ENCODE peak calls at places on chromosomes 11 and 22, in four cellular contexts. R, Z, Q and M are unnamed samples.

GRCh38 chr11:118604566-118604965 is 2.8 kb upstream of the PHLDB1 start:
- DNase-seq in Z (no peak), Q (no peak), R (no peak), M (no peak)

GRCh38 chr22:17587631-17588030 is 24.3 kb downstream of the SLC25A18 start:
- DNase-seq in Z (no peak), R (no peak), Q (no peak), M (no peak)

GRCh38 chr11:10117709-10118341 is 176.2 kb downstream of the SBF2 start:
- DNase-seq in Z (peak; percentile 77), Q (no peak), R (no peak), M (no peak)

GRCh38 chr22:46583571-46583970 is 36.6 kb upstream of the GRAMD4 start:
- DNase-seq in Z (no peak), Q (no peak), R (peak; percentile 3), M (peak; percentile 41)

GRCh38 chr11:63709336-63709735 is 28.0 kb downstream of the RTN3 start:
- DNase-seq in R (no peak), Z (peak; percentile 14), Q (no peak), M (no peak)

GRCh38 chr11:78097666-78098385 is 18.2 kb upstream of the NDUFC2 start:
- DNase-seq in R (no peak), Q (no peak), Z (no peak), M (no peak)

GRCh38 chr11:111765320-111765983 is 737 bp downstream of the PPP2R1B start:
- DNase-seq in Q (no peak), R (no peak), Z (peak; percentile 60), M (peak; percentile 77)

GRCh38 chr11:30717621-30718020 is 131.5 kb upstream of the MPPED2 start:
- DNase-seq in Z (no peak), Q (no peak), R (no peak), M (no peak)

GRCh38 chr11:12764187-12764914 is 90.1 kb downstream of the TEAD1 start:
- DNase-seq in Q (no peak), Z (no peak), R (no peak), M (no peak)

GRCh38 chr11:33920838-33921613 is 29.1 kb upstream of the LMO2 start:
- DNase-seq in Z (peak; percentile 44), Q (no peak), R (no peak), M (no peak)

GRCh38 chr11:69636512-69636866 is 4.5 kb upstream of the CCND1 start:
- DNase-seq in R (peak; percentile 80), Z (peak; percentile 94), Q (no peak), M (peak; percentile 45)

GRCh38 chr11:133950874-133951483 is 5.8 kb downstream of the IGSF9B start:
- DNase-seq in R (no peak), Q (no peak), Z (no peak), M (no peak)

GRCh38 chr11:128939591-128939990 is 3.1 kb downstream of the TP53AIP1 start:
- DNase-seq in Z (peak; percentile 35), R (no peak), Q (no peak), M (no peak)

GRCh38 chr11:128937480-128937879 is 5.2 kb downstream of the TP53AIP1 start:
- DNase-seq in R (no peak), Z (no peak), Q (no peak), M (no peak)

GRCh38 chr11:128936546-128937275 is 6.0 kb downstream of the TP53AIP1 start:
- DNase-seq in R (peak; percentile 52), Q (no peak), Z (no peak), M (no peak)

GRCh38 chr11:128940156-128940555 is 2.5 kb downstream of the TP53AIP1 start:
- DNase-seq in R (no peak), Z (no peak), Q (no peak), M (no peak)

DNA sequence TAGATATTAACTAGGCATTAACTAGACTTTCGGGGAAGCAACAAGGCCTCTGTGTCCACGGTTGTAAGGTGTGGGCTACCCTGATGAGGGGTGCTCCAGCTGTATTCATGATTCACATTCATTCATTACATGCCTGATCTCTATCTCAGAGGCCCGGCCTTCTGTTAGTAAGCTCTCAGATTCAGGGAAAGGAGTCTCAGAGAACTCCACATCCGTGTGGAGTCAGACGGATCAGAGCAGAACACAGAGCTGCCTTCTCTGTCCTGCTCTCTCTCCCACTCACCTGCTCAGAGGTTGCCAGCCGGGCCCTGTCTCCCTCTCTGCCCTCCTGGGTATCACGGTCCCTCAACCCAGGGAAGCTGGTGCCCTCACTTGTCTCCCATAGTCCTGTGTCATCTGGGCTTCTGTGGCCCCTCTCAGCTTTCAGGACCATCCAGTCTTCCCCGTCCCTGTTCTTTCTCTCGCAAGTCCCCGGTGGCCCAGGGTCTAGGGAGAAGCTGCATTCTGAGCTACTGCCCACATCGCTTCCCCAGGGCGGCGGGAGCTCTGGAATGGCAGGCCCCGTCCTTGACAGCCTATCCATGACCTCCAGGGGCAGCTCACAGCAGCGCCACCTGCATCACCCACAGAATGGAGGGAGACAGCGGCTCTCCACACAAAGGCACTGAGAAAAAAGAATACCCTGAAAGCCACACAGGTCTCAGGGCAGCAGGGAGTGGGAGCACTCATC is 4.3 kb downstream of the TP53AIP1 start:
- DNase-seq in Q (no peak), Z (no peak), R (no peak), M (no peak)
- H3K36me3 ChIP-seq in Q (no peaks in the 10 kb centered on the region), Z (no peaks in the 10 kb centered on the region), R (no peaks in the 10 kb centered on the region), M (no peaks in the 10 kb centered on the region)

GRCh38 chr11:85961130-85961529 is 105.9 kb downstream of the CCDC83 start:
- DNase-seq in R (no peak), Q (no peak), Z (no peak), M (no peak)

GRCh38 chr11:85965202-85965601 is 103.7 kb downstream of the PICALM start:
- DNase-seq in Q (no peak), Z (peak; percentile 79), R (no peak), M (no peak)

GRCh38 chr11:85955531-85955930 is 100.3 kb downstream of the CCDC83 start:
- DNase-seq in R (peak; percentile 39), Q (no peak), Z (peak; percentile 84), M (no peak)

GRCh38 chr11:85961930-85962363 is 106.8 kb downstream of the CCDC83 start:
- DNase-seq in Q (no peak), R (no peak), Z (no peak), M (no peak)

DNA sequence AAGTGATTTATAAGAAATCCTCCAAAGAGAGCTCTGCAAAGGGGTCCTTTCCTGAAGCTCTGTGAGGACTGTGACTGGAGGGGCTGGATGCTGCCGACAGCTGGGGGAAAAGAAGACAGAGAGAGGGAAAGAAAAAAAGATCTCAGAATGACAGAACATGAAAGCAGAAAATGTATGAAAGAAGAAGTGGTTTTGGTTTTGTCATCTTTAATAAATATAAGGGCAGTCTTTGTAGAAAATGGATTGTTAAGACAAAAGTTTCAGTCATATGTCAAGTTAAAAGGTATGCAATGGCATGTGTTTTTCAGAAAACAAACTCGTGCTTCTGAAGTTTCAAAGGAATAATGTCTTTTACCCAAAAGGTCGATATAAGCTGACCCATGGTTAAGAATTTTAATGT is 105.5 kb downstream of the CCDC83 start:
- DNase-seq in Q (no peak), Z (no peak), R (no peak), M (no peak)
- H3K36me3 ChIP-seq in Q (peaks cover 43% of the 10 kb centered on the region), Z (peaks cover 69% of the 10 kb centered on the region), R (peaks cover 35% of the 10 kb centered on the region), M (peaks cover 30% of the 10 kb centered on the region)

GRCh38 chr22:25814685-25815084 is 72.7 kb downstream of the MYO18B start:
- DNase-seq in R (no peak), Q (no peak), Z (no peak), M (no peak)
- H3K36me3 ChIP-seq in R (no peaks in the 10 kb centered on the region), Q (no peaks in the 10 kb centered on the region), Z (no peaks in the 10 kb centered on the region), M (no peaks in the 10 kb centered on the region)

GRCh38 chr22:23812378-23812777 is 25.6 kb downstream of the SMARCB1 start:
- DNase-seq in R (no peak), Z (no peak), Q (no peak), M (no peak)
- H3K36me3 ChIP-seq in R (peaks cover 26% of the 10 kb centered on the region), Z (peaks cover 16% of the 10 kb centered on the region), Q (peaks cover 17% of the 10 kb centered on the region), M (no peaks in the 10 kb centered on the region)

DNA sequence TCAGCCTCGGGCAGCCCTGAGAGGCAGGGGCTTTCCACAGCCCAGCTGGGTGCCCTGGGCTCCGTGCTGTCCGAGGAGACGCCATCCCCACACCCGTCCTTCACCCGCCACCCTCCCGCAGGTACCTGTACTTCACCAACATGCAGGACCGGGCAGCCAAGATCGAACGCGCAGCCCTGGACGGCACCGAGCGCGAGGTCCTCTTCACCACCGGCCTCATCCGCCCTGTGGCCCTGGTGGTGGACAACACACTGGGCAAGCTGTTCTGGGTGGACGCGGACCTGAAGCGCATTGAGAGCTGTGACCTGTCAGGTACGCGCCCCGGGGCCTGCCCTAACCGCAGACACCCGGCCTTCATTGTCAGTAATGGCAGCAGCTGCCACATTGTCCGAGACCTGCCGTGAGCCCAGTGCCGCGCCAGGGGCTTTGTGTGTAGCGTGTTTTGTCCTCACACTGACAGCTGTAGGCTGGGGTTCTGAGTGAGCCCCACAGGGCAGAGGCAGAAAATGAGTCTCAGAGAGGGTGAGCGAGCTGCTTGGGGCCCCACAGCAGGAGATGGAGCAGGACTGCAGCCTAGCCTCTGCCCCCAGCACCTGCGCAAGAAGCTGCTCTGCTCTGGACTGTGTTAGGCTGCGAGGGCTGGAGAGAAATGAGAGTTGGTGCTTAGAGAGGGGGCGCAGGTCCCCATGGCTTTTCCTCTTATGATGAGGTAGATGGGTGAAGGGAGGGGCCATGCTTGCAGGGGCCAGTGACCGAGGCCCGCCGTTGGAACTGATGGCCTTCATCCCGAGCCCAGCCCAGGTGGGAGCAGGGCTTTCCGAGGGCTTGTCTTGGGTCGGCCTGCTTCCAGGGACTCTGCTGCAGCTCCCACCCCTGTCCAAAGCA is 35.3 kb upstream of the PPP6R3 start:
- DNase-seq in R (no peak), Q (no peak), Z (no peak), M (no peak)
- H3K36me3 ChIP-seq in R (peaks cover 55% of the 10 kb centered on the region), Q (no peaks in the 10 kb centered on the region), Z (no peaks in the 10 kb centered on the region), M (peaks cover 10% of the 10 kb centered on the region)

DNA sequence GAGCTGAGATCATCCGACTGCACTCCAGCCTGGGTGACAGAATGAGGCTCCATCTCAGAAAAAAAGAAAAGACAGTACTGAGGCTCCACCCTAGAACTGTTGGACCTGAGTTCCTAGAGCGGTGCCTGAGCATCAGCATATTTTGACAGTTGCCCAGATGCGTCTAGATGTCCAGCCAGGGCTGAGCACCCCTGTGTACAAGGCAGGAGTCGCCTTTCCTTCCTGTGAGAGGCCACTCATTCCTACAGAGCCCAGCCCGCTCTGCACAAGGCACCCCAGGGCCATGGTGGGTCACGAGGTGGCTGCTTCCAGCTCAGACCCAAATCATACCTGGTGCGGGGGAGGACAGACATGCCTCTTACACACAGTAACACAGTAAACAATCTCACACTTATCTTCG is 15.9 kb downstream of the SAMM50 start:
- DNase-seq in Q (no peak), Z (no peak), R (no peak), M (no peak)
- H3K36me3 ChIP-seq in Q (peaks cover 77% of the 10 kb centered on the region), Z (peaks cover 27% of the 10 kb centered on the region), R (peaks cover 80% of the 10 kb centered on the region), M (peaks cover 13% of the 10 kb centered on the region)

DNA sequence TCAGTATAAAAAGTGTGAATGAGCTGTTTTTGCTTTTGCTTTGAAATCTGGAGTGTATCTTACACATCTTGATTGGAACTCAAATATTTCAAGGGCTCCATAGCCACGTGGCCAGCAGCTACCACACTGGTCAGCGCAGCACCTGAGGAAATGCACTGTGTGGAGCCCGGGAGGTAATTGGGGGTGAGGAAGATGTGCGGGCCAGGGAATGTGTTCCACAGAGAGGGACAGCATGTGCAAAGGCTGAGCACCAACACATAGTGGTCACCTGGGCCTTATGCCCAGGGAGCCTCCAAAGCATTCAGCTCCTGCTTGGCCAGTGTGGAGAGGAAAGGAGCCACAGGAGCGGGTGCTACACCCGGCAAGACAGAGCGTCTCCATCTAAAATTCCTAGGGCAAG is 20.8 kb downstream of the RELT start:
- DNase-seq in R (no peak), Z (no peak), Q (no peak), M (no peak)
- H3K36me3 ChIP-seq in R (no peaks in the 10 kb centered on the region), Z (no peaks in the 10 kb centered on the region), Q (peaks cover 15% of the 10 kb centered on the region), M (no peaks in the 10 kb centered on the region)

DNA sequence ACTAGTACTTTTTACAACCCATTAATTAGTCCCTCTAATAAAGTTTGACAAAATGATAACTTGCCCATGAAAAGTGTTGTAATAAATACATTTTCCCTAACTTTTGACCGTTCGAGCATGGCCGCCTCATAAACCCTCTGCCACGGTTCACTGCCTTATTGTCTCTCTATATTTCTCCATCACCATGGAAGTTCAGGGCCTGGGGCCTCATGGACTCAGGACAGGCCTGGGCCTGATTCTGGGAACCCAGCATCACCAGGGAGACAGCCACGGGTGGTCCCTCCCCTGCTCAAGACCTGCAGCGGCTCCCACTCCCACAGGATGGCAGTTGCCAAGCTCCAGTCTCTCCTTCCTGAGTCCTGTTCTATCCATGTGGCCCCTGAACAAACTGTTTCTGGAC is 101.9 kb downstream of the MN1 start:
- DNase-seq in Z (no peak), Q (no peak), R (no peak), M (no peak)
- H3K36me3 ChIP-seq in Z (no peaks in the 10 kb centered on the region), Q (no peaks in the 10 kb centered on the region), R (no peaks in the 10 kb centered on the region), M (no peaks in the 10 kb centered on the region)